ENCODE peak calls at places on chromosome 1, in seven cellular contexts. Z is H9, O is IMR-90, D is neuronal stem cell, A is mesendoderm, I is trophoblast cell, J is H1. S is an unnamed sample.

GRCh38 chr1:184624626-184625025 is 130.0 kb downstream of the EDEM3 start:
- DNase-seq in Z (no peak), O (peak; percentile 29), D (no peak), A (peak; percentile 55), I (peak; percentile 86), J (no peak), S (no peak)

GRCh38 chr1:204971700-204972336 is 71.2 kb upstream of the CNTN2 start:
- DNase-seq in Z (no peak), O (peak; percentile 63), D (no peak), A (peak; percentile 30), I (peak; percentile 61), J (no peak), S (peak; percentile 48)

GRCh38 chr1:42973304-42973703 is 14.6 kb upstream of the SLC2A1 start:
- DNase-seq in Z (no peak), O (no peak), D (no peak), A (no peak), I (peak; percentile 63), J (no peak), S (peak; percentile 85)

GRCh38 chr1:9792156-9793042 is 31.4 kb downstream of the CLSTN1 start:
- DNase-seq in Z (peak; percentile 82), O (peak; percentile 36), D (no peak), A (peak; percentile 83), I (no peak), J (peak; percentile 72), S (no peak)

GRCh38 chr1:248618878-248619277 is 16.0 kb downstream of the OR2T11 start:
- DNase-seq in Z (no peak), O (peak; percentile 0), D (no peak), A (peak; percentile 0), I (peak; percentile 79), J (no peak), S (no peak)

GRCh38 chr1:1876335-1876935 is 14.5 kb downstream of the GNB1 start:
- DNase-seq in Z (no peak), O (peak; percentile 32), D (no peak), A (peak; percentile 58), I (peak; percentile 94), J (no peak), S (no peak)

GRCh38 chr1:12450831-12451559 is 167.0 kb downstream of the DHRS3 start:
- DNase-seq in Z (no peak), O (no peak), D (no peak), A (no peak), I (no peak), J (no peak), S (no peak)

GRCh38 chr1:165444897-165445370 is at the start of gene RXRG:
- DNase-seq in Z (peak; percentile 66), O (peak; percentile 0), D (peak; percentile 52), A (peak; percentile 76), I (peak; percentile 28), J (peak; percentile 57), S (peak; percentile 40)

GRCh38 chr1:85259866-85260345 is 444 bp upstream of the C1orf52 start:
- DNase-seq in Z (no peak), O (peak; percentile 62), D (no peak), A (no peak), I (no peak), J (no peak), S (no peak)

GRCh38 chr1:65509912-65510680 is 89.6 kb downstream of the LEPR start:
- DNase-seq in Z (no peak), O (peak; percentile 82), D (no peak), A (peak; percentile 23), I (no peak), J (no peak), S (peak; percentile 87)

GRCh38 chr1:228273720-228274451 is 66.0 kb downstream of the OBSCN start:
- DNase-seq in Z (peak; percentile 42), O (no peak), D (no peak), A (no peak), I (no peak), J (no peak), S (no peak)

GRCh38 chr1:89987170-89987819 is 7.6 kb upstream of the ZNF326 start:
- DNase-seq in Z (peak; percentile 45), O (peak; percentile 80), D (peak; percentile 43), A (peak; percentile 84), I (peak; percentile 90), J (no peak), S (peak; percentile 79)

GRCh38 chr1:32981003-32981909 is 16.6 kb upstream of the RNF19B start:
- DNase-seq in Z (no peak), O (peak; percentile 94), D (no peak), A (no peak), I (peak; percentile 89), J (no peak), S (peak; percentile 78)

GRCh38 chr1:151457911-151458882 is 1.1 kb downstream of the POGZ start:
- DNase-seq in Z (peak; percentile 40), O (peak; percentile 87), D (peak; percentile 62), A (peak; percentile 92), I (peak; percentile 60), J (peak; percentile 56), S (peak; percentile 94)

GRCh38 chr1:151459331-151460046 is at the start of gene POGZ:
- DNase-seq in Z (peak; percentile 94), O (peak; percentile 98), D (peak; percentile 84), A (peak; percentile 97), I (peak; percentile 94), J (peak; percentile 94), S (peak; percentile 97)

GRCh38 chr1:151455231-151455630 is 4.1 kb downstream of the POGZ start:
- DNase-seq in Z (no peak), O (no peak), D (no peak), A (no peak), I (no peak), J (no peak), S (no peak)

GRCh38 chr1:151458936-151459330 is 361 bp downstream of the POGZ start:
- DNase-seq in Z (peak; percentile 74), O (peak; percentile 63), D (peak; percentile 57), A (peak; percentile 92), I (peak; percentile 58), J (peak; percentile 72), S (peak; percentile 75)

GRCh38 chr1:151455966-151456365 is 3.3 kb downstream of the POGZ start:
- DNase-seq in Z (no peak), O (no peak), D (no peak), A (no peak), I (no peak), J (no peak), S (no peak)
- H3K4me2 ChIP-seq in Z (no peak overlapping the region), O (peak overlapping the region; percentile 31), D (no peak overlapping the region), A (no peak overlapping the region), I (no peak overlapping the region), J (no peak overlapping the region), S (no peak overlapping the region)

DNA sequence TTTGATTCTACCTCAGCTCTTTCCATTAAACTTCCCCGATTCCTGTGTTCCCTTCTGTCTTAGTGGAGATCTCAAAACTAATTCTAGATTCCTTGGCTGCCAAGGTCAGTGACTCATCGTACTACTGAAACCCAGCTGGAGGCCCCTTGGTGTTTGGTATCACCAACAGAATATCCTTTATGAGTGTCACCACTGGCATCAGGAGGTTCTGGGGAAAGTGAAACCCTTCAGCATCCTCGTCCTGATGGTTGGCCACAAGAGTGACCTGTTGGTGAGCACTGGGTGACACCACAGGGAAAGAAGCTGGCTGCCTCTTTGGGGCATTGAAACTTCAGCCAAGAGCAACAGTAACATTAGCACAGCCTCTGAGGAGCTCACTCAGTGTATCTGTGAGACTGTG is 9.6 kb downstream of the RAB42 start:
- DNase-seq in Z (no peak), O (peak; percentile 97), D (no peak), A (peak; percentile 79), I (peak; percentile 53), J (no peak), S (peak; percentile 90)
- H3K23ac ChIP-seq in Z (no peak overlapping the region), O (no peak overlapping the region), D (no peak overlapping the region), A (no peak overlapping the region), I (no peak overlapping the region), J (no peak overlapping the region), S (no peak overlapping the region)

DNA sequence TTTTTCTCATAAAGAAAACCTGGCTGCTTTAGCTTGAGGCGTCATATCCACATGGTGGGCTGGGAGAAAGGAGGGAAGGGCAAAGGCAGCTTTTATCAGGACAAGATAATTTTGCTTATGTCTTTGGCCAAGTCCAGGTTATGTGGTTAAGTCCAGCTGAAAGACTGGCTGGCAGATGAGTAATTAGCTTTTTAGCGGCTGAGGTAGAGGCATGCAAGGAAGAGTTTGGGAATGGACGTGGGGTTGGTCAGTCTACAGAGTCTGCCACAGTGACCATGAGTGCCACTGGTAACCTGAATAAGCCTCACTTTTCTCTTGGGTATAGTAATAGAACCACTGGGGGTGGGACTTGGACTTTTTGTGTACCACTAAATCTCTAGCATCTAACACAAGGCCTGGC is 39.8 kb downstream of the NEK7 start:
- DNase-seq in Z (no peak), O (no peak), D (no peak), A (no peak), I (no peak), J (no peak), S (no peak)
- H3K4me2 ChIP-seq in Z (no peak overlapping the region), O (no peak overlapping the region), D (no peak overlapping the region), A (no peak overlapping the region), I (no peak overlapping the region), J (no peak overlapping the region), S (no peak overlapping the region)

GRCh38 chr1:7868085-7868780 is 15.4 kb upstream of the UTS2 start:
- DNase-seq in Z (no peak), O (no peak), D (no peak), A (no peak), I (no peak), J (no peak), S (no peak)
- H3K23ac ChIP-seq in Z (no peak overlapping the region), O (no peak overlapping the region), D (no peak overlapping the region), A (no peak overlapping the region), I (no peak overlapping the region), J (no peak overlapping the region), S (no peak overlapping the region)

GRCh38 chr1:101363891-101364318 is 127.1 kb downstream of the S1PR1 start:
- DNase-seq in Z (no peak), O (no peak), D (no peak), A (no peak), I (no peak), J (no peak), S (no peak)

GRCh38 chr1:101365881-101366280 is 129.1 kb downstream of the S1PR1 start:
- DNase-seq in Z (no peak), O (no peak), D (no peak), A (no peak), I (no peak), J (no peak), S (no peak)

GRCh38 chr1:101364370-101365120 is 127.7 kb downstream of the S1PR1 start:
- DNase-seq in Z (no peak), O (peak; percentile 9), D (no peak), A (no peak), I (no peak), J (no peak), S (peak; percentile 42)

GRCh38 chr1:101366513-101367215 is 129.8 kb downstream of the S1PR1 start:
- DNase-seq in Z (no peak), O (peak; percentile 53), D (no peak), A (no peak), I (no peak), J (no peak), S (peak; percentile 41)

GRCh38 chr1:101365186-101365585 is 128.4 kb downstream of the S1PR1 start:
- DNase-seq in Z (no peak), O (peak; percentile 54), D (no peak), A (no peak), I (no peak), J (no peak), S (peak; percentile 71)
- H3K4me2 ChIP-seq in Z (no peak overlapping the region), O (peak overlapping the region; percentile 17), D (no peak overlapping the region), A (no peak overlapping the region), I (no peak overlapping the region), J (no peak overlapping the region), S (no peak overlapping the region)